ENCODE peak calls at places on chromosome 3, in seven cellular contexts. J is body of pancreas, E is neural progenitor cell, R is GM13977, I is endothelial cell, N is Peyer's patch, F is astrocyte of the spinal cord. V is an unnamed sample.

GRCh38 chr3:111392911-111393351 is 149.1 kb upstream of the CD96 start:
- DNase-seq in J (no peak), E (no peak), R (no peak), I (no peak), N (peak), F (peak), V (no peak)

GRCh38 chr3:149678365-149678948 is 20.6 kb upstream of the WWTR1 start:
- DNase-seq in J (no peak), E (no peak), R (no peak), I (no peak), N (no peak), F (no peak), V (no peak)

GRCh38 chr3:156898296-156898880 is 72.2 kb downstream of the LEKR1 start:
- DNase-seq in J (peak), E (no peak), R (no peak), I (no peak), N (no peak), F (no peak), V (no peak)

GRCh38 chr3:178802259-178802658 is 266.0 kb downstream of the KCNMB2 start:
- DNase-seq in J (no peak), E (no peak), R (no peak), I (no peak), N (no peak), F (no peak), V (no peak)

GRCh38 chr3:17456650-17457049 is 285.8 kb downstream of the TBC1D5 start:
- DNase-seq in J (no peak), E (no peak), R (no peak), I (no peak), N (no peak), F (no peak), V (no peak)

GRCh38 chr3:183921096-183921495 is 36.4 kb upstream of the PARL start:
- DNase-seq in J (no peak), E (no peak), R (no peak), I (no peak), N (no peak), F (no peak), V (peak)

GRCh38 chr3:71726106-71726505 is 904 bp upstream of the EIF4E3 start:
- DNase-seq in J (no peak), E (no peak), R (no peak), I (no peak), N (peak), F (no peak), V (no peak)

GRCh38 chr3:43236008-43236407 is 50.3 kb upstream of the SNRK start:
- DNase-seq in J (no peak), E (no peak), R (no peak), I (no peak), N (no peak), F (no peak), V (no peak)

DNA sequence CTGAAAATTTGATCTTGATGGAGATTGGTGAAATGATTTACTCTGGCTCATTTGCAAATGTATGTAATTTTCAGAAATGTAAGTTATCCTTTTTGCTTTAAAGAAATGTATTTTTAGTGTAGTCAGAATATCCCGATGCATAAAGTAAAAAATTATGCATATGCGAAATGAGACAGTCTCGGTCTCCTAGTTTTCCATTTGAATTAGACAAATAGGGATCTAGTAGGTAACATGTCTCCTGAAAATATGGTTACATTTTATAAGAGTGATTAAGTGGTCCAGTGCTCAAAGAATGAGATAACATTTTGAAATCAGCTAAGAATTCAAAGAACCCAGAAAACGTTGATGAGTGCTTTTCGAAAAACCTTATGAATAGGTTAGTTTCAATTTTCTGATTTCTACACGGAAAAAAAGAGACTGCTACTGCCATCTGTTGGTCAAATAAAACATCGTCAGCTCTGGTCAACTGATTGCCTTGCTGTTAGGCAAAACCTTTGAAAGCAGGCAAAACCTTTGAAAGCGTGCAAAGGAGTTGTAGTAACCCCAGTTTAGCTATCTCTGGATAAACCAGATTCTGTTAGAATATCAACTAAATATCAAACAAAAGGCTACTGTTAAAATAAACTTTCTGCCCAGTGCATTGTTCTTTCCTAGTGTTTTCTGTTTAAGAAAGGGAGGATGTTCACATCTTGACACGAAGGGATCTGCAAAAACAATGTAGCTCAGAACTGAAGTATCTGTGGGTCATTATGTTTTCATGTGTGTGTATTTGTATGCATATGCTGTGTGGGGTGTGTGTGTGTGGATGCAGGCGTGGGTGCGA is 59.3 kb upstream of the CHMP2B start:
- DNase-seq in J (peak), E (peak), R (peak), I (peak), N (no peak), F (peak), V (peak)
- TF ChIP-seq CTCF in J (peak), E (peak), R (peak), I (peak), N (peak), F (peak), V (peak)

GRCh38 chr3:50364573-50365079 is 5.3 kb upstream of the TMEM115 start:
- DNase-seq in J (no peak), E (no peak), R (no peak), I (peak), N (no peak), F (no peak), V (no peak)

GRCh38 chr3:50365842-50366220 is 6.5 kb upstream of the TMEM115 start:
- DNase-seq in J (no peak), E (no peak), R (no peak), I (no peak), N (no peak), F (no peak), V (no peak)

GRCh38 chr3:50370594-50370993 is 11.3 kb upstream of the TMEM115 start:
- DNase-seq in J (no peak), E (peak), R (no peak), I (peak), N (no peak), F (no peak), V (no peak)

GRCh38 chr3:50369271-50369670 is 9.9 kb upstream of the TMEM115 start:
- DNase-seq in J (no peak), E (no peak), R (no peak), I (no peak), N (no peak), F (no peak), V (no peak)

DNA sequence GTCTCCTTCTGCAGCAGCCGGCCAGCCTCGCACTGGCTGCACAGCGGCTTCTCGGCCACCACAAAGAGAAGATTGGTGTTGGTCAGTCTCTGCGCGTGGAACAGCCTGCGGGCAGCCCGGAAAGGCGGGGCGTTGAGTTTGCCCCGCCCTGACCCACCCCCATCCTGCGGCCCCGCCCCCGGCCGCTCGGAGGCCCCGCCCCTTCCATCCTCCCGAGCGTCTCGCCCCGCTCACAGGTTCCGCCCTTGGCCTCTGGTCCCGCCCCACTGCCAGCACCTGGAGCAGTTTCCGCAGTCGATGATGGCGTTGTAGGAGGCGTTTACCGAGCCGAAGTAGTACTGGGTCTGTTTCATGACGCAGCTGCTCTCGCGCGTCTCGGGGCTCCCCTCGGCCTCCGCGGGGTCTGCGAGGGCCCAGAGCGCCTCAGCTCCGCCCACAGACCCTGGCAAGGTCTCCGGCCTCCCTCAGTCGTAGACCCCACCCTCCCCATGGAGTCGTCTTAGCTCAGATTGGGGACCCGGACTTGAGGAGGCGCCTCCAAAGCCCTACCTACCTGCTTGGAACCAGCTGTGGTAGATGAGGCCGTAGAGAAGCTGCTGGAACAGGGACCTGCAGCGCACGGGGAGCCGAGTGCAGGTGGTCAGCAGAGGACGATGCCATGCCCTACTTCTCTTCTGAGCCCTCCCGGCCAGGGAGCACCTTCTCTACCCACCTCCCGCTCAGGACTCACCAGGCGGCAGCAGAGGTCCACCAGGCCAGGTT is 5.9 kb upstream of the TMEM115 start:
- DNase-seq in J (peak), E (peak), R (peak), I (peak), N (peak), F (peak), V (peak)
- TF ChIP-seq CTCF in J (no peak), E (no peak), R (peak), I (no peak), N (no peak), F (no peak), V (no peak)

DNA sequence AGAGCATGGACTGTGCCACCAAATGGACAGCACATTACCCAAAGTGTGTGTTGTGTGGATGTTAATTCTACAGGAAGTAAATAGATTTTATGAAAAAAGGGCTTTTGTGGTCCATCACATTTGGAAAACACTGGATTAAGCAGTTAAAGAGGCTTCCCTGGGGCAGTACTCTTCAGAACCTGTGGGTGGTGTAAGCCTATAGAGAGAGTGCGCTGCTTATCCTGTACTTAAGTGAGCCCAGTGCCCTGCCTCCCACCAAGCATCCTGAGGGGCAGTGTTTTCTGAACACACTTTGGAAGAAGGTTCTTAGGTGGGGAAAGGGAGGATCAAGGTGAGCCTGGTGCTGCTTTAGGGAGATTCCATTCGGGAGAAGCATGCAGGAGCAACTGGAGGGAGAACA is 10.9 kb downstream of the TTLL3 start:
- DNase-seq in J (no peak), E (peak), R (no peak), I (no peak), N (no peak), F (no peak), V (no peak)
- TF ChIP-seq CTCF in J (no peak), E (peak), R (no peak), I (no peak), N (no peak), F (peak), V (peak)

GRCh38 chr3:164194842-164195241 is 883.5 kb downstream of the SI start:
- DNase-seq in J (no peak), E (peak), R (no peak), I (no peak), N (no peak), F (no peak), V (no peak)
- TF ChIP-seq CTCF in J (no peak), E (peak), R (peak), I (peak), N (no peak), F (no peak), V (no peak)

DNA sequence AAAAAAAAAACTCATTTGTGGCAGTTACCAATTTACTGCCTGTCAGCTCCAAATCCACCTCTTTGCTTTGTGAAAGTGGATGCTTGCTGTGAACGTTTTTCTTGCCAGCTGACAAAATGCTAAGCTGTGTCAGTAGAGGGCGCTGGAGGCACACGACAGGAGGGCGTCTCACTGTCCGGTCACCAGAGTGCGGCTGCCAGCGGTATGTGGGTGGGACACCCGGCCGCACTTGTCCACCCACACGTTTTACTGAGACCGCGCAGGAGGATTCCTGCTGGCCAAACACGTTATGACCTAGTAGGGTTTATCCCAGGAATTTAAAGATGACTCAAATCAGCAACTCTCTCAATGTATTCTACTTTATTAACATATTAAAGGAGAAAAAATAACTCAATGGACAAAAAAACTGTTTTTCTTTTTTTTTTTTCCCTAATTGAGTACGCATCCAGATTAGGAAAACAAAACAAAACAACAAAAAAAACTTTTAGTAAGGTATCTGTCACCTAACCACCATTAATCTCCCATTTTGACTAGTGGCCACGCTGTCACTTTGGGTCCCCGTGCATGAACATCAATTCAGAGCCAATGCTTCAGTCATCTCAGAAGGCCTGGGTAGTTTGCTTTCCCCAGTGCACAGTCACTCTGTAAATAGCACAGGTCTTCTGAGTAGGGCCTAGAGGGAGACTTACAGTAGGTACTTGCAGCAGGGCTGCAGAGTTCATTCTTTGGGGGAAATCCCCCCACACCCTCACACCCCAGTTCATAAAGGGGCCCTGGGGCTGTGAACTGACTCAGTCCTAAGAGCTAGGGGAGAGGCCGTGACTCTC is 43.8 kb upstream of the RPL35A start:
- DNase-seq in J (peak), E (peak), R (peak), I (peak), N (peak), F (peak), V (peak)
- TF ChIP-seq CTCF in J (peak), E (peak), R (peak), I (peak), N (peak), F (peak), V (peak)

GRCh38 chr3:141050913-141051632 is at the start of gene SPSB4:
- DNase-seq in J (peak), E (peak), R (peak), I (peak), N (no peak), F (peak), V (peak)

GRCh38 chr3:141049681-141050080 is 1.5 kb upstream of the SPSB4 start:
- DNase-seq in J (no peak), E (peak), R (no peak), I (peak), N (no peak), F (no peak), V (no peak)

GRCh38 chr3:141052570-141053069 is 1.5 kb downstream of the SPSB4 start:
- DNase-seq in J (peak), E (peak), R (no peak), I (peak), N (no peak), F (no peak), V (no peak)

GRCh38 chr3:141051641-141052569 is 758 bp downstream of the SPSB4 start:
- DNase-seq in J (peak), E (peak), R (no peak), I (peak), N (no peak), F (peak), V (no peak)

GRCh38 chr3:141050576-141050912 is 603 bp upstream of the SPSB4 start:
- DNase-seq in J (no peak), E (peak), R (no peak), I (no peak), N (no peak), F (no peak), V (no peak)
- TF ChIP-seq CTCF in J (no peak), E (no peak), R (no peak), I (no peak), N (no peak), F (no peak), V (no peak)

GRCh38 chr3:195889843-195890407 is 18.4 kb downstream of the TNK2 start:
- DNase-seq in J (no peak), E (peak), R (no peak), I (no peak), N (no peak), F (no peak), V (no peak)
- TF ChIP-seq CTCF in J (no peak), E (peak), R (no peak), I (no peak), N (no peak), F (no peak), V (no peak)

DNA sequence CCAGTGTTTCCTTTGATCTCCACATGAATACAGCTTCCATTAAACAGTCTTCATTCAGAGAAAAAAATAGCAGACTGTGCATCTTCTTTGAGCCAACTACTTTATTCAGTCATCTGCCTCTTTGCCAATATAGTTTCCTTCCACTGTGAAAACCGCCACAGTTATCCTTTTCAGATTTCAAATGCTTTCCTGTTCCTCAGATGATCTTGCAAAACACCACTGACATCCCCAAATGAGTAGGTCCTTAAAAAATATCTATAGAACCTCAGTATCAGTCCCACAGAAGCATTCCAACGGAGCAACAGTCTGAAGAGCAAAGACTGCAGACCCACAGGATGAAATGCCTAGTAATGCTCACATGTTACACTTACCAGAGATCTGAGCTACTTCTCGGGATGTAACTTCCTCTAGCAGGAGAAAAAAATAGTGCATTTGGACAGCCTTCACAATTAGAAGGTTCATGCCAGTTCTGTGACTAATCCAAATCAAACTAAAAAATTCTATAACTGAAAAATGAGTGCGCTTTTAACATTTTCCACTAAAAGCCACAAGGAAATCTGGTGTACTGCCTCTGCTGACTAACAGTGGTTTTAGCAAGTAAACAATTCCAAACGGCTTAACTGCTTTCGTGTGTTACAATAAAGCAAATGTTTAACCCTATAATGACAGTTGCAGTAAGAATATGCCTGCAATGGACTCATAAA is at the start of gene ANKRD28:
- DNase-seq in J (peak), E (peak), R (no peak), I (peak), N (no peak), F (peak), V (no peak)
- TF ChIP-seq CTCF in J (no peak), E (peak), R (peak), I (no peak), N (no peak), F (no peak), V (peak)

GRCh38 chr3:172303941-172304558 is 144.2 kb downstream of the GHSR start:
- DNase-seq in J (no peak), E (no peak), R (no peak), I (no peak), N (no peak), F (no peak), V (no peak)
- TF ChIP-seq CTCF in J (no peak), E (peak), R (no peak), I (no peak), N (no peak), F (peak), V (no peak)

V was measured in adrenal gland.